ENCODE peak calls at places on chromosomes 13 and 19, in eight cellular contexts. One of them, this sample, is unnamed.

GRCh38 chr19:33832633-33833032 is 36.0 kb downstream of the KCTD15 start:
- DNase-seq in sigmoid colon: no peak
- DNase-seq in prostate gland: no peak
- DNase-seq in IMR-90: no peak
- DNase-seq in esophagus muscularis mucosa: peak; percentile 21
- DNase-seq in heart left ventricle: no peak
- DNase-seq in uterus: no peak
- DNase-seq in body of pancreas: no peak
- DNase-seq in this sample: no peak

GRCh38 chr13:95296326-95296939 is 4.8 kb downstream of the ABCC4 start:
- DNase-seq in esophagus muscularis mucosa: no peak
- DNase-seq in IMR-90: no peak
- DNase-seq in uterus: no peak
- DNase-seq in sigmoid colon: no peak
- DNase-seq in prostate gland: no peak
- DNase-seq in heart left ventricle: peak; percentile 32
- DNase-seq in body of pancreas: peak; percentile 75
- DNase-seq in this sample: peak; percentile 75

GRCh38 chr19:23774156-23774971 is 15.7 kb upstream of the ZNF681 start:
- DNase-seq in body of pancreas: no peak
- DNase-seq in uterus: no peak
- DNase-seq in IMR-90: no peak
- DNase-seq in prostate gland: no peak
- DNase-seq in sigmoid colon: no peak
- DNase-seq in esophagus muscularis mucosa: peak; percentile 88
- DNase-seq in heart left ventricle: no peak
- DNase-seq in this sample: no peak

GRCh38 chr13:82747948-82748347 is 1134.3 kb downstream of the SLITRK1 start:
- DNase-seq in IMR-90: peak; percentile 53
- DNase-seq in heart left ventricle: no peak
- DNase-seq in uterus: no peak
- DNase-seq in prostate gland: no peak
- DNase-seq in sigmoid colon: no peak
- DNase-seq in esophagus muscularis mucosa: no peak
- DNase-seq in body of pancreas: no peak
- DNase-seq in this sample: no peak

GRCh38 chr13:46041335-46041934 is 11.1 kb downstream of the ZC3H13 start:
- DNase-seq in uterus: no peak
- DNase-seq in body of pancreas: no peak
- DNase-seq in heart left ventricle: no peak
- DNase-seq in esophagus muscularis mucosa: no peak
- DNase-seq in sigmoid colon: no peak
- DNase-seq in prostate gland: no peak
- DNase-seq in IMR-90: peak; percentile 66
- DNase-seq in this sample: no peak

GRCh38 chr19:39917561-39918182 is 16.8 kb downstream of the FCGBP start:
- DNase-seq in prostate gland: no peak
- DNase-seq in heart left ventricle: no peak
- DNase-seq in esophagus muscularis mucosa: peak; percentile 68
- DNase-seq in body of pancreas: no peak
- DNase-seq in IMR-90: no peak
- DNase-seq in sigmoid colon: no peak
- DNase-seq in uterus: no peak
- DNase-seq in this sample: no peak

GRCh38 chr19:30780456-30780855 is 408.3 kb downstream of the ZNF536 start:
- DNase-seq in prostate gland: no peak
- DNase-seq in sigmoid colon: no peak
- DNase-seq in uterus: no peak
- DNase-seq in heart left ventricle: no peak
- DNase-seq in body of pancreas: no peak
- DNase-seq in IMR-90: no peak
- DNase-seq in esophagus muscularis mucosa: peak; percentile 72
- DNase-seq in this sample: no peak

GRCh38 chr19:51448011-51448744 is 10.1 kb downstream of the SIGLEC8 start:
- DNase-seq in esophagus muscularis mucosa: no peak
- DNase-seq in body of pancreas: no peak
- DNase-seq in heart left ventricle: no peak
- DNase-seq in IMR-90: no peak
- DNase-seq in prostate gland: no peak
- DNase-seq in sigmoid colon: no peak
- DNase-seq in uterus: no peak
- DNase-seq in this sample: no peak

GRCh38 chr13:81726037-81726726 is 1385.3 kb upstream of the SPRY2 start:
- DNase-seq in sigmoid colon: no peak
- DNase-seq in heart left ventricle: no peak
- DNase-seq in uterus: no peak
- DNase-seq in esophagus muscularis mucosa: no peak
- DNase-seq in prostate gland: peak; percentile 56
- DNase-seq in IMR-90: no peak
- DNase-seq in body of pancreas: no peak
- DNase-seq in this sample: no peak

GRCh38 chr13:68523838-68524424 is 1293.8 kb upstream of the PCDH9 start:
- DNase-seq in IMR-90: no peak
- DNase-seq in uterus: no peak
- DNase-seq in heart left ventricle: no peak
- DNase-seq in prostate gland: no peak
- DNase-seq in esophagus muscularis mucosa: no peak
- DNase-seq in body of pancreas: no peak
- DNase-seq in sigmoid colon: no peak
- DNase-seq in this sample: no peak

GRCh38 chr19:33947565-33947964 is 150.9 kb downstream of the KCTD15 start:
- DNase-seq in body of pancreas: no peak
- DNase-seq in IMR-90: no peak
- DNase-seq in esophagus muscularis mucosa: peak; percentile 68
- DNase-seq in sigmoid colon: no peak
- DNase-seq in uterus: no peak
- DNase-seq in heart left ventricle: no peak
- DNase-seq in prostate gland: no peak
- DNase-seq in this sample: no peak

GRCh38 chr19:57599761-57600383 is at the start of gene ZNF530:
- DNase-seq in prostate gland: peak; percentile 93
- DNase-seq in sigmoid colon: peak; percentile 97
- DNase-seq in IMR-90: peak; percentile 91
- DNase-seq in uterus: peak; percentile 89
- DNase-seq in body of pancreas: peak; percentile 92
- DNase-seq in esophagus muscularis mucosa: peak; percentile 98
- DNase-seq in heart left ventricle: peak; percentile 96
- DNase-seq in this sample: peak; percentile 91
- TF ChIP-seq POLR2A in prostate gland: peak; percentile 11
- TF ChIP-seq POLR2A in sigmoid colon: no peak
- TF ChIP-seq POLR2A in IMR-90: no peak
- TF ChIP-seq POLR2A in uterus: no peak
- TF ChIP-seq POLR2A in body of pancreas: peak; percentile 26
- TF ChIP-seq POLR2A in esophagus muscularis mucosa: no peak
- TF ChIP-seq POLR2A in heart left ventricle: no peak
- TF ChIP-seq POLR2A in this sample: no peak

GRCh38 chr19:5052515-5052914 is 83.6 kb downstream of the KDM4B start:
- DNase-seq in uterus: no peak
- DNase-seq in body of pancreas: no peak
- DNase-seq in prostate gland: no peak
- DNase-seq in esophagus muscularis mucosa: no peak
- DNase-seq in IMR-90: no peak
- DNase-seq in heart left ventricle: no peak
- DNase-seq in sigmoid colon: no peak
- DNase-seq in this sample: no peak
- TF ChIP-seq CTCF in uterus: no peak
- TF ChIP-seq CTCF in body of pancreas: no peak
- TF ChIP-seq CTCF in prostate gland: no peak
- TF ChIP-seq CTCF in esophagus muscularis mucosa: no peak
- TF ChIP-seq CTCF in IMR-90: no peak
- TF ChIP-seq CTCF in heart left ventricle: no peak
- TF ChIP-seq CTCF in sigmoid colon: no peak
- TF ChIP-seq CTCF in this sample: peak; percentile 15

GRCh38 chr19:2634960-2635359 is 67.5 kb downstream of the GNG7 start:
- DNase-seq in heart left ventricle: no peak
- DNase-seq in sigmoid colon: no peak
- DNase-seq in prostate gland: no peak
- DNase-seq in esophagus muscularis mucosa: no peak
- DNase-seq in IMR-90: no peak
- DNase-seq in uterus: no peak
- DNase-seq in body of pancreas: no peak
- DNase-seq in this sample: no peak
- H3K4me1 ChIP-seq in heart left ventricle: no peaks in the 10 kb centered on the region
- H3K4me1 ChIP-seq in sigmoid colon: peaks cover 12% of the 10 kb centered on the region
- H3K4me1 ChIP-seq in prostate gland: no peaks in the 10 kb centered on the region
- H3K4me1 ChIP-seq in esophagus muscularis mucosa: peaks cover 27% of the 10 kb centered on the region
- H3K4me1 ChIP-seq in IMR-90: peaks cover 5% of the 10 kb centered on the region
- H3K4me1 ChIP-seq in uterus: no peaks in the 10 kb centered on the region
- H3K4me1 ChIP-seq in body of pancreas: peaks cover 50% of the 10 kb centered on the region
- H3K4me1 ChIP-seq in this sample: no peaks in the 10 kb centered on the region

GRCh38 chr13:43026262-43026661 is 2.9 kb downstream of the DNAJC15 start:
- DNase-seq in esophagus muscularis mucosa: no peak
- DNase-seq in prostate gland: no peak
- DNase-seq in uterus: no peak
- DNase-seq in sigmoid colon: no peak
- DNase-seq in body of pancreas: no peak
- DNase-seq in heart left ventricle: no peak
- DNase-seq in IMR-90: no peak
- DNase-seq in this sample: no peak
- TF ChIP-seq POLR2A in esophagus muscularis mucosa: no peak
- TF ChIP-seq POLR2A in prostate gland: no peak
- TF ChIP-seq POLR2A in uterus: no peak
- TF ChIP-seq POLR2A in sigmoid colon: no peak
- TF ChIP-seq POLR2A in body of pancreas: no peak
- TF ChIP-seq POLR2A in heart left ventricle: no peak
- TF ChIP-seq POLR2A in IMR-90: no peak
- TF ChIP-seq POLR2A in this sample: no peak

GRCh38 chr19:5826531-5827341 is 12.8 kb downstream of the FUT6 start:
- DNase-seq in IMR-90: no peak
- DNase-seq in prostate gland: peak; percentile 59
- DNase-seq in uterus: no peak
- DNase-seq in heart left ventricle: peak; percentile 69
- DNase-seq in esophagus muscularis mucosa: no peak
- DNase-seq in body of pancreas: peak; percentile 89
- DNase-seq in sigmoid colon: peak; percentile 91
- DNase-seq in this sample: no peak
- TF ChIP-seq CTCF in IMR-90: peak; percentile 15
- TF ChIP-seq CTCF in prostate gland: peak; percentile 27
- TF ChIP-seq CTCF in uterus: no peak
- TF ChIP-seq CTCF in heart left ventricle: peak; percentile 20
- TF ChIP-seq CTCF in esophagus muscularis mucosa: peak; percentile 40
- TF ChIP-seq CTCF in body of pancreas: peak; percentile 50
- TF ChIP-seq CTCF in sigmoid colon: peak; percentile 20
- TF ChIP-seq CTCF in this sample: no peak

GRCh38 chr19:38690146-38690545 is 42.7 kb downstream of the ACTN4 start:
- DNase-seq in uterus: no peak
- DNase-seq in esophagus muscularis mucosa: no peak
- DNase-seq in heart left ventricle: no peak
- DNase-seq in IMR-90: no peak
- DNase-seq in sigmoid colon: no peak
- DNase-seq in body of pancreas: no peak
- DNase-seq in prostate gland: no peak
- DNase-seq in this sample: no peak

GRCh38 chr19:38693380-38694223 is 46.2 kb downstream of the ACTN4 start:
- DNase-seq in heart left ventricle: peak; percentile 68
- DNase-seq in sigmoid colon: no peak
- DNase-seq in esophagus muscularis mucosa: no peak
- DNase-seq in body of pancreas: peak; percentile 53
- DNase-seq in uterus: no peak
- DNase-seq in prostate gland: no peak
- DNase-seq in IMR-90: peak; percentile 63
- DNase-seq in this sample: no peak

GRCh38 chr19:38692458-38693379 is 45.3 kb downstream of the ACTN4 start:
- DNase-seq in esophagus muscularis mucosa: no peak
- DNase-seq in body of pancreas: no peak
- DNase-seq in prostate gland: no peak
- DNase-seq in heart left ventricle: no peak
- DNase-seq in sigmoid colon: no peak
- DNase-seq in IMR-90: no peak
- DNase-seq in uterus: no peak
- DNase-seq in this sample: no peak

GRCh38 chr19:38690832-38691231 is 43.4 kb downstream of the ACTN4 start:
- DNase-seq in heart left ventricle: no peak
- DNase-seq in uterus: no peak
- DNase-seq in IMR-90: no peak
- DNase-seq in body of pancreas: no peak
- DNase-seq in prostate gland: no peak
- DNase-seq in esophagus muscularis mucosa: no peak
- DNase-seq in sigmoid colon: no peak
- DNase-seq in this sample: no peak

DNA sequence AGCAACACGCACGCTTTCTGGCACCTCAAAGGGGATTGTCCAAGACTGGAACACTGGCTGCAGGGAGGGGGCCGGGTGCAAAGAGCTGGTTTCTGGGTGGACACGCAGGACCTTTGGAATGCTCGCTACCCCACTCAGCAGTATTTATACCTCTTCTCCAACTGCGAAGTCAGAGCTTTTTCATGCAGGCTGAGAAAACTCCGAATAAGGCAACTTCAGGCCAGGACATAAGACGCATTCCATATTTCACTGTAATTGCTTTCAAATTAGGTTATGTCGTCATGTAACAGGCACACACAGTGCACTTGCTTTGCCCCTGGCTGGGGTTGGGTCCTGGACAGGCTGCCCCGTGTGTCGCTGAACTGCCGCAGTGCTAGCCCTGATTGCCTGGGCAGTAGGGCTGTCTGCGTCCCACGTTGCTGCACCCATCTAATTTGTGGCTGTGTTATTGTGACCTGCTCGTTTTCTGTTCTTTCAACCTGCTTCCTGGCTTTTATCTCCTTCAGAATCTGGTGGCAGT is 44.5 kb downstream of the ACTN4 start:
- DNase-seq in esophagus muscularis mucosa: no peak
- DNase-seq in prostate gland: no peak
- DNase-seq in sigmoid colon: peak; percentile 94
- DNase-seq in IMR-90: peak; percentile 92
- DNase-seq in uterus: peak; percentile 95
- DNase-seq in heart left ventricle: peak; percentile 71
- DNase-seq in body of pancreas: no peak
- DNase-seq in this sample: peak; percentile 78
- H3K4me1 ChIP-seq in esophagus muscularis mucosa: peaks cover 98% of the 10 kb centered on the region
- H3K4me1 ChIP-seq in prostate gland: no peaks in the 10 kb centered on the region
- H3K4me1 ChIP-seq in sigmoid colon: peaks cover 89% of the 10 kb centered on the region
- H3K4me1 ChIP-seq in IMR-90: peaks cover 20% of the 10 kb centered on the region
- H3K4me1 ChIP-seq in uterus: peaks cover 20% of the 10 kb centered on the region
- H3K4me1 ChIP-seq in heart left ventricle: peaks cover 26% of the 10 kb centered on the region
- H3K4me1 ChIP-seq in body of pancreas: peaks cover 91% of the 10 kb centered on the region
- H3K4me1 ChIP-seq in this sample: peaks cover 90% of the 10 kb centered on the region

DNA sequence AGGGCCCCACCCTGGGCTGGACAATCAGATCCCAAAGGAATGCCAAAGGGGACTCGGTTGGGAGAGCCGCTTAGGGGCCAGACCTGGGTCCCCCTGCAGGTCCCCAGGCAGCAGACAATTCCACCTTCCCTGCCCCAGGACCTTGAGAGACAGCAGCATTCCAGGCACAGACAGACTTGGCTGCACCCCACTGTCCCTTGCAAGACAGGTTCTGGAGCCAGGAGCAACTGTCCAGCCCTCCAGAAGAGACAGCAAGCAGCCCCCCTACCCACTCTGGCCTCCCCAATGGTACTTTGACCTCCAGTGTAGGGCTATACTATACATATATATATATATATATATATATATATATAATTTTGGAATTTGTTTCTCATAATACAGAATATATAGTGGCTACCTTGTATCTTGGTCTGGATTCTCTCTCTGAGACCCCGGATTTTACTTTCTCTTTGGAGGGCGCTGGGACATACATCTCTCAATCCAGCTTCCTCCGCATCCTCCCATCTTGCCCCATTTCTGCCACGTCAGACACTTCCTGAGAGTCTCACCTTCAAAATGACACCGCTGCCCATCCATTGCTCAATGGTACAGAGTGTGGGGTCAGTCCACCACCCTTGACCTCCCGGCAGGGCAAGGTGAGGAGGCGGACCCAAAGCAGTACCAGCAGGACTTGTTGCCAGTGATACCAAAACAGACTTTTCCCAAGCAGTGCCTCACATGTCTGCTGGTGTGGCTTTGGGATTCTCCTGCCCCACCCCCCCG is 12.7 kb downstream of the SMIM24 start:
- DNase-seq in esophagus muscularis mucosa: no peak
- DNase-seq in prostate gland: no peak
- DNase-seq in body of pancreas: no peak
- DNase-seq in sigmoid colon: no peak
- DNase-seq in uterus: no peak
- DNase-seq in heart left ventricle: no peak
- DNase-seq in IMR-90: no peak
- DNase-seq in this sample: no peak
- TF ChIP-seq POLR2A in esophagus muscularis mucosa: no peak
- TF ChIP-seq POLR2A in prostate gland: no peak
- TF ChIP-seq POLR2A in body of pancreas: no peak
- TF ChIP-seq POLR2A in sigmoid colon: no peak
- TF ChIP-seq POLR2A in uterus: no peak
- TF ChIP-seq POLR2A in heart left ventricle: no peak
- TF ChIP-seq POLR2A in IMR-90: no peak
- TF ChIP-seq POLR2A in this sample: no peak